ENCODE peak calls at places on chromosomes 16 and 17, in six cellular contexts. L, J, I, S, B and H are unnamed samples.

GRCh38 chr17:78495634-78496033 is 81.6 kb downstream of the DNAH17 start:
- DNase-seq in L (no peak), J (no peak), I (no peak), S (no peak), B (no peak), H (no peak)

GRCh38 chr16:78385406-78385805 is 286.0 kb downstream of the WWOX start:
- DNase-seq in L (no peak), J (no peak), I (no peak), S (no peak), B (no peak), H (no peak)

GRCh38 chr17:37142294-37142944 is 193.7 kb downstream of the AATF start:
- DNase-seq in L (no peak), J (no peak), I (no peak), S (no peak), B (no peak), H (no peak)

GRCh38 chr17:50102164-50102991 is 7.2 kb downstream of the PDK2 start:
- DNase-seq in L (no peak), J (no peak), I (peak; percentile 92), S (no peak), B (no peak), H (no peak)

GRCh38 chr17:78883533-78884131 is 19.4 kb downstream of the CEP295NL start:
- DNase-seq in L (peak; percentile 86), J (peak; percentile 97), I (peak; percentile 89), S (no peak), B (no peak), H (peak; percentile 81)

GRCh38 chr16:16162591-16162990 is 60.7 kb downstream of the ABCC6 start:
- DNase-seq in L (no peak), J (no peak), I (no peak), S (no peak), B (no peak), H (no peak)

GRCh38 chr16:57910726-57911125 is 60.2 kb downstream of the CNGB1 start:
- DNase-seq in L (no peak), J (no peak), I (no peak), S (no peak), B (no peak), H (no peak)

GRCh38 chr16:66918803-66919568 is at the start of gene CDH16:
- DNase-seq in L (no peak), J (no peak), I (no peak), S (no peak), B (no peak), H (no peak)

GRCh38 chr16:81238296-81239011 is at the start of gene BCO1:
- DNase-seq in L (peak; percentile 63), J (peak; percentile 43), I (peak; percentile 35), S (no peak), B (no peak), H (no peak)

GRCh38 chr16:72091217-72091616 is 2.2 kb downstream of the TXNL4B start:
- DNase-seq in L (no peak), J (no peak), I (peak; percentile 27), S (no peak), B (no peak), H (no peak)

GRCh38 chr16:88542231-88542630 is 28.0 kb upstream of the ZC3H18 start:
- DNase-seq in L (no peak), J (no peak), I (no peak), S (no peak), B (no peak), H (no peak)

GRCh38 chr17:63433746-63434591 is 12.1 kb downstream of the CYB561 start:
- DNase-seq in L (peak; percentile 70), J (no peak), I (no peak), S (peak; percentile 33), B (no peak), H (peak; percentile 83)

GRCh38 chr17:44184212-44184810 is 2.5 kb upstream of the TMUB2 start:
- DNase-seq in L (no peak), J (no peak), I (no peak), S (no peak), B (no peak), H (no peak)

GRCh38 chr17:44842748-44843147 is 4.9 kb upstream of the HIGD1B start:
- DNase-seq in L (no peak), J (no peak), I (no peak), S (peak; percentile 23), B (no peak), H (no peak)

GRCh38 chr17:68435361-68435760 is 21.9 kb downstream of the WIPI1 start:
- DNase-seq in L (no peak), J (no peak), I (no peak), S (no peak), B (no peak), H (no peak)

GRCh38 chr17:77385750-77386501 is 245.2 kb downstream of the SEC14L1 start:
- DNase-seq in L (no peak), J (peak; percentile 25), I (no peak), S (peak; percentile 47), B (no peak), H (no peak)

GRCh38 chr17:3029213-3029913 is 34.0 kb downstream of the OR1D5 start:
- DNase-seq in L (no peak), J (no peak), I (no peak), S (no peak), B (no peak), H (no peak)

GRCh38 chr17:12821376-12821940 is 32.2 kb downstream of the ARHGAP44 start:
- DNase-seq in L (no peak), J (no peak), I (no peak), S (no peak), B (no peak), H (no peak)

GRCh38 chr17:22695228-22695619 is 1002.9 kb downstream of the KCNJ18 start:
- DNase-seq in L (no peak), J (no peak), I (no peak), S (peak; percentile 6), B (no peak), H (no peak)

GRCh38 chr16:2914233-2914632 is 2.5 kb downstream of the FLYWCH1 start:
- DNase-seq in L (no peak), J (no peak), I (no peak), S (peak; percentile 25), B (no peak), H (no peak)

GRCh38 chr16:2915196-2915929 is 3.6 kb downstream of the FLYWCH1 start:
- DNase-seq in L (no peak), J (no peak), I (no peak), S (peak; percentile 38), B (no peak), H (no peak)

GRCh38 chr16:2924901-2925820 is 13.4 kb downstream of the FLYWCH1 start:
- DNase-seq in L (no peak), J (no peak), I (no peak), S (no peak), B (no peak), H (no peak)

DNA sequence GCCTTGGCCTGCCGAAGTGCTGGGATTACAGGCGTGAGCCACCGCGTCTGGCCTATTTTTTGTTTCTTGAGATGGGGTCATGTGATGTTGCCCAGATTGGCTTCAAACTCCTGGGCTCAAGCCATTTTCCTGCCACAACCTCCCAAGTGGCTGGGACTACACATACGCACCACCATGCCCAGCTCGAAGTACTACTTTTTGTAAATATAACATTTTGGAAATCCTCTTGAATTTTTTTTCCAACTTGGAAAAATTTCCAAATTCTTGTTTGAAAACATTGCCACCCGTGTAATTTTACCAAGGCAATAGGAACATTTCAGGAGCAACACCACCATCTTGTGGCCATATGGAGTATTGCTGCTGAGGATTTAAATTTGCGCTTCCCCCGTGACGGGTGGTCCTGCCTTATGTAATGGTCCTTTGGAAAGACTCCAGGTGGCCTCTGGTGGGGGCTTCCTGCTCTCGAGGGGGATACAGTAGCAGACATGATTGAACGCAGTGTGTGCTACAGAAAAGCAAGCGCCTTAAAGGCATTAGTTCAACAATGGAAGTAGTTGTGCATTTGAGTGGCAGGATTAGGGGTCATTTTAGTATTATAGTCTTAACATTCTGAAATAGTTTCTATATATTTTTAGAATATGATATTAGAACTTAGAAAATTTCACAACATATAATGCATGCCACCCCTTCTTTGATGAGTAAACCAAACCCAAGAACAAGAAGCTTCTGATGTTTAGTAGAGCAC is 8.0 kb downstream of the FLYWCH1 start:
- DNase-seq in L (peak; percentile 73), J (peak; percentile 74), I (peak; percentile 55), S (peak; percentile 76), B (no peak), H (peak; percentile 64)
- TF ChIP-seq MYC in L (no peak), J (no peak), I (no peak), S (no peak), B (no peak), H (no peak)

GRCh38 chr17:16383216-16383615 is 2.3 kb downstream of the UBB start:
- DNase-seq in L (no peak), J (no peak), I (no peak), S (no peak), B (no peak), H (no peak)
- TF ChIP-seq POLR2A in L (no peak), J (peak; percentile 20), I (peak; percentile 36), S (peak; percentile 48), B (peak; percentile 46), H (no peak)

GRCh38 chr16:24562811-24563210 is 23.4 kb downstream of the RBBP6 start:
- DNase-seq in L (no peak), J (no peak), I (no peak), S (no peak), B (no peak), H (no peak)

GRCh38 chr16:24572069-24572468 is 32.7 kb downstream of the RBBP6 start:
- DNase-seq in L (no peak), J (no peak), I (no peak), S (no peak), B (no peak), H (no peak)

GRCh38 chr16:24573141-24573540 is 33.8 kb downstream of the RBBP6 start:
- DNase-seq in L (no peak), J (no peak), I (no peak), S (no peak), B (no peak), H (no peak)

GRCh38 chr16:24568392-24568791 is 29.0 kb downstream of the RBBP6 start:
- DNase-seq in L (peak; percentile 53), J (peak; percentile 39), I (no peak), S (no peak), B (no peak), H (peak; percentile 6)
- TF ChIP-seq CTCF in L (peak; percentile 65), J (peak; percentile 1), I (peak; percentile 20), S (peak; percentile 4), B (peak; percentile 7), H (no peak)

GRCh38 chr17:66964930-66965800 is 658 bp downstream of the CACNG4 start:
- DNase-seq in L (peak; percentile 47), J (no peak), I (no peak), S (no peak), B (no peak), H (no peak)
- TF ChIP-seq MYC in L (no peak), J (no peak), I (no peak), S (no peak), B (no peak), H (no peak)

GRCh38 chr16:56848056-56848936 is 16.7 kb upstream of the SLC12A3 start:
- DNase-seq in L (no peak), J (peak; percentile 73), I (no peak), S (peak; percentile 23), B (no peak), H (peak; percentile 50)
- TF ChIP-seq POLR2A in L (no peak), J (no peak), I (no peak), S (no peak), B (no peak), H (no peak)

GRCh38 chr17:35769895-35770486 is 9.3 kb downstream of the C17orf50 start:
- DNase-seq in L (no peak), J (no peak), I (no peak), S (no peak), B (no peak), H (no peak)
- TF ChIP-seq CTCF in L (peak; percentile 42), J (peak; percentile 6), I (peak; percentile 42), S (peak; percentile 17), B (peak; percentile 13), H (peak; percentile 19)